ENCODE peak calls at places on chromosome 2, in six cellular contexts. R is heart right ventricle, Q is HFFc6, W is spleen, H is GM10248, N is SK-N-SH. U is an unnamed sample.

GRCh38 chr2:54767921-54768320 is 44.5 kb downstream of the EML6 start:
- DNase-seq in Q (peak; percentile 62), N (no peak), H (peak; percentile 25), R (no peak), W (no peak), U (peak; percentile 34)

GRCh38 chr2:201185863-201186262 is 2.9 kb downstream of the CASP10 start:
- DNase-seq in N (no peak), W (no peak), H (no peak), R (no peak), Q (no peak), U (no peak)

GRCh38 chr2:99861376-99861760 is 281.0 kb downstream of the AFF3 start:
- DNase-seq in R (no peak), H (peak; percentile 28), Q (no peak), W (no peak), N (no peak), U (peak; percentile 40)

GRCh38 chr2:234840336-234840735 is 111.5 kb upstream of the SH3BP4 start:
- DNase-seq in Q (peak; percentile 83), R (no peak), N (no peak), W (no peak), H (no peak), U (no peak)

GRCh38 chr2:238914648-238915015 is 66.7 kb downstream of the TWIST2 start:
- DNase-seq in N (no peak), R (no peak), W (peak; percentile 51), H (no peak), Q (peak; percentile 80), U (no peak)

GRCh38 chr2:10432315-10433181 is 15.6 kb downstream of the ODC1 start:
- DNase-seq in Q (no peak), R (no peak), N (peak; percentile 55), W (peak; percentile 85), H (no peak), U (no peak)

GRCh38 chr2:61493523-61493942 is 22.6 kb upstream of the USP34 start:
- DNase-seq in R (no peak), Q (no peak), W (no peak), N (peak; percentile 16), H (no peak), U (no peak)

GRCh38 chr2:134295441-134295840 is 41.6 kb downstream of the MGAT5 start:
- DNase-seq in W (no peak), Q (peak; percentile 18), N (no peak), H (no peak), R (no peak), U (no peak)

GRCh38 chr2:100008960-100009359 is 133.4 kb downstream of the AFF3 start:
- DNase-seq in N (no peak), W (no peak), Q (peak; percentile 57), H (no peak), R (no peak), U (no peak)

GRCh38 chr2:221600388-221600787 is 28.3 kb upstream of the EPHA4 start:
- DNase-seq in W (no peak), H (no peak), Q (no peak), N (no peak), R (no peak), U (no peak)

GRCh38 chr2:31475692-31476091 is 61.1 kb upstream of the XDH start:
- DNase-seq in N (no peak), R (no peak), Q (peak; percentile 90), H (no peak), W (no peak), U (no peak)

GRCh38 chr2:17719562-17720371 is 33.8 kb downstream of the SMC6 start:
- DNase-seq in N (peak; percentile 24), Q (peak; percentile 4), R (no peak), H (peak; percentile 28), W (no peak), U (peak; percentile 15)

GRCh38 chr2:73359915-73360697 is 25.5 kb upstream of the ALMS1 start:
- DNase-seq in R (no peak), Q (no peak), N (peak; percentile 32), H (no peak), W (no peak), U (no peak)

GRCh38 chr2:196660264-196660663 is 20.7 kb downstream of the CCDC150 start:
- DNase-seq in R (no peak), W (no peak), H (no peak), Q (peak; percentile 71), N (no peak), U (no peak)

GRCh38 chr2:234406085-234406484 is 90.8 kb downstream of the ARL4C start:
- DNase-seq in R (no peak), N (no peak), Q (no peak), W (no peak), H (no peak), U (no peak)

GRCh38 chr2:226795281-226796011 is 4.2 kb downstream of the IRS1 start:
- DNase-seq in R (peak; percentile 36), W (peak; percentile 79), H (no peak), Q (peak; percentile 56), N (peak; percentile 14), U (no peak)

GRCh38 chr2:156672569-156673270 is 236.5 kb downstream of the GPD2 start:
- DNase-seq in Q (no peak), R (no peak), H (no peak), W (no peak), N (no peak), U (no peak)

GRCh38 chr2:101157272-101157671 is 6.1 kb upstream of the TBC1D8 start:
- DNase-seq in H (no peak), N (no peak), Q (no peak), R (no peak), W (no peak), U (no peak)

GRCh38 chr2:100653449-100654045 is 90.8 kb downstream of the PDCL3 start:
- DNase-seq in R (no peak), Q (no peak), N (no peak), H (no peak), W (no peak), U (no peak)

GRCh38 chr2:42010743-42011298 is 37.0 kb upstream of the PKDCC start:
- DNase-seq in R (no peak), N (no peak), Q (peak; percentile 64), W (no peak), H (no peak), U (no peak)

GRCh38 chr2:191500566-191501389 is 177.2 kb upstream of the NABP1 start:
- DNase-seq in N (peak; percentile 40), W (no peak), H (no peak), Q (no peak), R (no peak), U (no peak)

GRCh38 chr2:122873951-122874350 is 1118.5 kb downstream of the TSN start:
- DNase-seq in N (no peak), H (no peak), W (no peak), R (no peak), Q (no peak), U (no peak)

GRCh38 chr2:187482796-187483195 is 34.7 kb upstream of the CALCRL start:
- DNase-seq in N (no peak), H (no peak), R (no peak), Q (no peak), W (no peak), U (no peak)

GRCh38 chr2:241855245-241855887 is 3.3 kb downstream of the PDCD1 start:
- DNase-seq in R (peak; percentile 19), H (no peak), N (peak; percentile 39), Q (no peak), W (peak; percentile 67), U (peak; percentile 29)

GRCh38 chr2:20229322-20230201 is 4.6 kb upstream of the SDC1 start:
- DNase-seq in R (no peak), N (peak; percentile 33), W (no peak), H (no peak), Q (no peak), U (no peak)

GRCh38 chr2:74906395-74906794 is 52.0 kb upstream of the POLE4 start:
- DNase-seq in N (no peak), R (no peak), W (no peak), H (no peak), Q (no peak), U (no peak)

GRCh38 chr2:218832520-218832919 is 917 bp upstream of the PRKAG3 start:
- DNase-seq in N (no peak), R (peak; percentile 34), H (no peak), W (peak; percentile 44), Q (peak; percentile 13), U (no peak)

DNA sequence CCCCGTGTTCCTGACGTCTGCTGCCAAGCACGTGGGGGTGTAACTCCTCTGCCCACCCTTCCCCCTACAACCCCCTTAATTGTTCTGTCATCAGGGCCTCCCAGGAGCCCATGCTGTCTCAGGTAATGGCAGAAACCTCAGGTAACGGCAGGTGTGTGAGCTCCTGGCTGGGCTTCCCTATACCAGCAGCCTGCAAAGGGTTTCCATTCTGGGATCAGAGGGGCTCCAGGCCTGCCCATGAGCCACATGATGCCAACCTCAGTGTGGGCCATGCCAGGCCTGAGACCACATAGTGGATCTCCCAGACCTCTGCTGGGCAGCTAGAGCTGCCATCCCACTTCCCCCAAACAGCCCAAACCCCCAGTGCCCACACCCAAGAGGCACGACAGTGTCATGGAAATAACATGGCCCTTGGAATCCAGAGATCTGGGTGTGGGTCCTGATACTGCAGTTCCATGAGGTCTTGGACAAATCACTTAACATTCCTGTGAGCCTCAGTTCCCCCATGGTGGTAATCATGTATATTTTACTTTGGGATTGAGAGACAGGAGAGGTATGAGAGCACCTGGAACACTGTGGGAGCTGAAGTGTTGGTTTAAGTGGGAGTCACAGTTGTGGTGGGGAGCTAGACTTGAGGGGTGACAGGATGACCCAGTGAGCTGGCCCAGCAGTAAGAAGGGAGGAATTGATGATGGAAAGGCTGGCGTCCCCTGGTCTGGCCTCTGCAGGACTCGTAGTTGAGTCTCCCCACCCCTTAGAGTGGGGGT is 59.6 kb downstream of the ATOH8 start:
- DNase-seq in N (no peak), R (no peak), W (no peak), Q (no peak), H (peak; percentile 19), U (no peak)
- TF ChIP-seq CTCF in N (no peak), R (no peak), W (no peak), Q (no peak), H (no peak), U (no peak)

GRCh38 chr2:230323385-230324106 is 3.4 kb upstream of the SP140L start:
- DNase-seq in W (peak; percentile 72), Q (no peak), R (no peak), H (no peak), N (peak; percentile 79), U (no peak)
- TF ChIP-seq CTCF in W (no peak), Q (peak; percentile 61), R (no peak), H (no peak), N (peak; percentile 58), U (peak; percentile 25)

GRCh38 chr2:102181919-102182635 is 4.7 kb upstream of the IL1RL2 start:
- DNase-seq in H (no peak), W (no peak), R (no peak), N (no peak), Q (no peak), U (no peak)

GRCh38 chr2:102184018-102184417 is 2.8 kb upstream of the IL1RL2 start:
- DNase-seq in N (no peak), H (no peak), W (no peak), Q (no peak), R (no peak), U (no peak)

GRCh38 chr2:102187191-102188150 is 648 bp downstream of the IL1RL2 start:
- DNase-seq in H (peak; percentile 16), Q (no peak), W (peak; percentile 84), R (peak; percentile 65), N (peak; percentile 37), U (peak; percentile 27)

GRCh38 chr2:102186676-102187190 is at the start of gene IL1RL2:
- DNase-seq in H (no peak), Q (no peak), R (peak; percentile 13), W (no peak), N (no peak), U (no peak)

GRCh38 chr2:102185347-102185746 is 1.5 kb upstream of the IL1RL2 start:
- DNase-seq in Q (peak; percentile 4), R (no peak), N (no peak), W (no peak), H (no peak), U (no peak)
- TF ChIP-seq CTCF in Q (peak; percentile 80), R (peak; percentile 55), N (peak; percentile 66), W (no peak), H (no peak), U (no peak)

GRCh38 chr2:28527196-28527595 is 31.3 kb downstream of the PLB1 start:
- DNase-seq in W (no peak), R (no peak), N (no peak), H (no peak), Q (no peak), U (no peak)
- TF ChIP-seq CTCF in W (no peak), R (no peak), N (no peak), H (no peak), Q (no peak), U (no peak)